ENCODE peak calls at places on chromosomes 2 and 18, in ten cellular contexts. One of them, this sample, is unnamed.

GRCh38 chr2:171482877-171483276 is 39.4 kb upstream of the CYBRD1 start:
- DNase-seq in endodermal cell: peak
- DNase-seq in fibroblast of mammary gland: no peak
- DNase-seq in mucosa of descending colon: no peak
- DNase-seq in psoas muscle: no peak
- DNase-seq in heart right ventricle: no peak
- DNase-seq in neural progenitor cell: peak
- DNase-seq in brain microvascular endothelial cell: peak
- DNase-seq in fibroblast of lung: no peak
- DNase-seq in AG09309: no peak
- DNase-seq in this sample: no peak

GRCh38 chr18:58870621-58871020 is 5.9 kb downstream of the ZNF532 start:
- DNase-seq in endodermal cell: no peak
- DNase-seq in fibroblast of mammary gland: no peak
- DNase-seq in mucosa of descending colon: no peak
- DNase-seq in psoas muscle: no peak
- DNase-seq in heart right ventricle: no peak
- DNase-seq in neural progenitor cell: no peak
- DNase-seq in brain microvascular endothelial cell: no peak
- DNase-seq in fibroblast of lung: no peak
- DNase-seq in AG09309: no peak
- DNase-seq in this sample: no peak

GRCh38 chr2:43169091-43169936 is 57.1 kb downstream of the ZFP36L2 start:
- DNase-seq in endodermal cell: peak
- DNase-seq in fibroblast of mammary gland: no peak
- DNase-seq in mucosa of descending colon: peak
- DNase-seq in psoas muscle: no peak
- DNase-seq in heart right ventricle: no peak
- DNase-seq in neural progenitor cell: no peak
- DNase-seq in brain microvascular endothelial cell: no peak
- DNase-seq in fibroblast of lung: no peak
- DNase-seq in AG09309: no peak
- DNase-seq in this sample: peak

GRCh38 chr2:37643102-37644078 is 28.1 kb downstream of the CDC42EP3 start:
- DNase-seq in endodermal cell: no peak
- DNase-seq in fibroblast of mammary gland: no peak
- DNase-seq in mucosa of descending colon: no peak
- DNase-seq in psoas muscle: no peak
- DNase-seq in heart right ventricle: no peak
- DNase-seq in neural progenitor cell: no peak
- DNase-seq in brain microvascular endothelial cell: no peak
- DNase-seq in fibroblast of lung: no peak
- DNase-seq in AG09309: no peak
- DNase-seq in this sample: no peak

GRCh38 chr2:236014408-236015131 is 153.6 kb downstream of the GBX2 start:
- DNase-seq in endodermal cell: peak
- DNase-seq in fibroblast of mammary gland: no peak
- DNase-seq in mucosa of descending colon: no peak
- DNase-seq in psoas muscle: no peak
- DNase-seq in heart right ventricle: no peak
- DNase-seq in neural progenitor cell: peak
- DNase-seq in brain microvascular endothelial cell: no peak
- DNase-seq in fibroblast of lung: no peak
- DNase-seq in AG09309: no peak
- DNase-seq in this sample: no peak

GRCh38 chr18:57806201-57806890 is 3.2 kb upstream of the ATP8B1 start:
- DNase-seq in endodermal cell: no peak
- DNase-seq in fibroblast of mammary gland: no peak
- DNase-seq in mucosa of descending colon: no peak
- DNase-seq in psoas muscle: no peak
- DNase-seq in heart right ventricle: no peak
- DNase-seq in neural progenitor cell: no peak
- DNase-seq in brain microvascular endothelial cell: no peak
- DNase-seq in fibroblast of lung: no peak
- DNase-seq in AG09309: no peak
- DNase-seq in this sample: no peak

GRCh38 chr2:133718688-133719201 is 150.5 kb upstream of the NCKAP5 start:
- DNase-seq in endodermal cell: no peak
- DNase-seq in fibroblast of mammary gland: peak
- DNase-seq in mucosa of descending colon: no peak
- DNase-seq in psoas muscle: no peak
- DNase-seq in heart right ventricle: peak
- DNase-seq in neural progenitor cell: no peak
- DNase-seq in brain microvascular endothelial cell: peak
- DNase-seq in fibroblast of lung: peak
- DNase-seq in AG09309: peak
- DNase-seq in this sample: no peak

GRCh38 chr2:207847807-207848544 is 78.3 kb upstream of the FZD5 start:
- DNase-seq in endodermal cell: peak
- DNase-seq in fibroblast of mammary gland: no peak
- DNase-seq in mucosa of descending colon: peak
- DNase-seq in psoas muscle: no peak
- DNase-seq in heart right ventricle: peak
- DNase-seq in neural progenitor cell: peak
- DNase-seq in brain microvascular endothelial cell: peak
- DNase-seq in fibroblast of lung: no peak
- DNase-seq in AG09309: no peak
- DNase-seq in this sample: no peak

GRCh38 chr2:143878131-143878530 is 641.8 kb downstream of the ZEB2 start:
- DNase-seq in endodermal cell: no peak
- DNase-seq in fibroblast of mammary gland: no peak
- DNase-seq in mucosa of descending colon: no peak
- DNase-seq in psoas muscle: no peak
- DNase-seq in heart right ventricle: no peak
- DNase-seq in neural progenitor cell: peak
- DNase-seq in brain microvascular endothelial cell: no peak
- DNase-seq in fibroblast of lung: no peak
- DNase-seq in AG09309: no peak
- DNase-seq in this sample: no peak

GRCh38 chr2:135528006-135528405 is 3.0 kb downstream of the ZRANB3 start:
- DNase-seq in endodermal cell: no peak
- DNase-seq in fibroblast of mammary gland: no peak
- DNase-seq in mucosa of descending colon: no peak
- DNase-seq in psoas muscle: no peak
- DNase-seq in heart right ventricle: no peak
- DNase-seq in neural progenitor cell: no peak
- DNase-seq in brain microvascular endothelial cell: no peak
- DNase-seq in fibroblast of lung: no peak
- DNase-seq in AG09309: no peak
- DNase-seq in this sample: no peak

GRCh38 chr18:25229080-25229479 is 122.9 kb downstream of the ZNF521 start:
- DNase-seq in endodermal cell: no peak
- DNase-seq in fibroblast of mammary gland: peak
- DNase-seq in mucosa of descending colon: no peak
- DNase-seq in psoas muscle: no peak
- DNase-seq in heart right ventricle: peak
- DNase-seq in neural progenitor cell: no peak
- DNase-seq in brain microvascular endothelial cell: peak
- DNase-seq in fibroblast of lung: peak
- DNase-seq in AG09309: peak
- DNase-seq in this sample: no peak

DNA sequence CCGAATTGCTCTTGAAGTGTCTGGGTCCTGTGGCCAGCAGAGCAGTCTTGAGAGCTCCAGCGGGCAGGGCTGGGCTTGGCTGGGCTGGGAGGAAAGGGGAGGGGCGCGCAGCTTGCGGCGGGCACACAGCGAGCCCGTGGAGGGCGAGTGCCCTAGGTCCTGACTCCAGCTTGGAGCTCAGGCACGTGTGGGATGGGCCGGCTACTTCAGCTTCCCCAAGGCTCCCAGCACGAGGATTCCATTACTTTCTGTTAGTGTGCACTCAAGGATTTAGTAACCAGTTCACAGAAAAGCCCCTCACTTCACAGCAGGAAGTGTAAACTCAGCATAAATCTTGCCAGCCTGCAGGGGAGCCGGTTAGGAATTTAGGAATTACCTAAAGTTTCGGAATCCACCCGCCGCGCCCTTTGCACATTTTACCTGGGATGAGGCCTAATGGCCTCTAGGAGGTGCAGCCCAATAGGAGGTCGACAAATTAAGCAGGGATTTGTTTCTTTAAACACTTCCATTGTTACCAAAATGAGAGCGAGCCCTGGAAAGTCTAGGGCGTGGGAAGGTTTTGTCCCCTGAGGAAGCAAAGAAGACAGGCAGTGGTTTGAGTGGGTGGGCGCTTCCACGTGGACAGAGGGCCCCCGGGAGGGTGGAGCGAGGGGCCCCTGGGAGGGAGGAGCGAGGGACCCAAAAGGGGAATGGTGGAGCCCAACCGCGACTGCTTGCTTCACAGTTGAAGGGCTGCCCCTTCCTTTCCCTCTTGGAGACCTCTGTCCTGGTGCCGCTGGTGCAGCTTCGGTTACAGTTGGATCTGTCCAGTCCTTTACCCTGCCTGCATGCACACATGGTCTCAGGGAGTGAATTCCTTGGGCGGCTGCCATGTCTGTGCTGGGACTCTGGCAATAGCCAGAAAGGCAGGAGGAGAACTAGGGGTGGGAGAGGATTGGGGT is 93.3 kb downstream of the CTAGE1 start:
- DNase-seq in endodermal cell: peak
- DNase-seq in fibroblast of mammary gland: peak
- DNase-seq in mucosa of descending colon: peak
- DNase-seq in psoas muscle: peak
- DNase-seq in heart right ventricle: peak
- DNase-seq in neural progenitor cell: peak
- DNase-seq in brain microvascular endothelial cell: no peak
- DNase-seq in fibroblast of lung: peak
- DNase-seq in AG09309: no peak
- DNase-seq in this sample: no peak
- TF ChIP-seq CTCF in endodermal cell: peak
- TF ChIP-seq CTCF in fibroblast of mammary gland: peak
- TF ChIP-seq CTCF in mucosa of descending colon: no peak
- TF ChIP-seq CTCF in psoas muscle: no peak
- TF ChIP-seq CTCF in heart right ventricle: peak
- TF ChIP-seq CTCF in neural progenitor cell: peak
- TF ChIP-seq CTCF in brain microvascular endothelial cell: peak
- TF ChIP-seq CTCF in fibroblast of lung: no peak
- TF ChIP-seq CTCF in AG09309: no peak
- TF ChIP-seq CTCF in this sample: no peak

DNA sequence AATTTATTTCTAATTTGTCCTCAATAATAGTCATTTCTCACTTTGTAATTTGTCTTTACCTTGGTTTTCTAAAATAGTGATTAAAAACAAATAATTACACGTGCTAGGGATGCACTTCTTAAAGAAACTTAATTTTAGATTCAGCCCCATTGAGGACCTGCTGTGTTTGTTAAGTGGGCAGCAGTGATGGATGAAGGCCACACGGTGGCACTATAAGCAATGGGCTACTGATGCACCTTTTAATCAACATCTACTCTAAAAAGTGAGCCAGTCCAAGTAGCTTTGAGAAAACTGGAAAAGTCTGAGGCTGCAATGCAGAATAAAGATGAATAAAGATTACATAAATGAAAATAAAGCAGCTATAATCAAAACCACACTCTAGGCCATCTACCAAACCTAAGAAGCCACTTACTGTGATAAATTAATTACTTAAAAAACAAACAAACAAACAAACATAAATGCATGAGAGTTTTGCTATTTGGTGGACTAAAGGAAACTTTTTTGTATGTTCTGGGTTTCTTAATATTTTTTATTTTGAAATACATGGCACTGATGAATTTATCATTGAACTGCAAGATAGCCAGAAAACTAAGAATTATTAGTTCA is 89.3 kb downstream of the PDE11A start:
- DNase-seq in endodermal cell: peak
- DNase-seq in fibroblast of mammary gland: peak
- DNase-seq in mucosa of descending colon: peak
- DNase-seq in psoas muscle: no peak
- DNase-seq in heart right ventricle: no peak
- DNase-seq in neural progenitor cell: peak
- DNase-seq in brain microvascular endothelial cell: peak
- DNase-seq in fibroblast of lung: peak
- DNase-seq in AG09309: no peak
- DNase-seq in this sample: peak
- TF ChIP-seq CTCF in endodermal cell: peak
- TF ChIP-seq CTCF in fibroblast of mammary gland: peak
- TF ChIP-seq CTCF in mucosa of descending colon: peak
- TF ChIP-seq CTCF in psoas muscle: peak
- TF ChIP-seq CTCF in heart right ventricle: peak
- TF ChIP-seq CTCF in neural progenitor cell: peak
- TF ChIP-seq CTCF in brain microvascular endothelial cell: peak
- TF ChIP-seq CTCF in fibroblast of lung: peak
- TF ChIP-seq CTCF in AG09309: peak
- TF ChIP-seq CTCF in this sample: peak

GRCh38 chr2:20179179-20179754 is 45.7 kb downstream of the SDC1 start:
- DNase-seq in endodermal cell: no peak
- DNase-seq in fibroblast of mammary gland: no peak
- DNase-seq in mucosa of descending colon: peak
- DNase-seq in psoas muscle: no peak
- DNase-seq in heart right ventricle: no peak
- DNase-seq in neural progenitor cell: no peak
- DNase-seq in brain microvascular endothelial cell: no peak
- DNase-seq in fibroblast of lung: no peak
- DNase-seq in AG09309: no peak
- DNase-seq in this sample: no peak

GRCh38 chr2:20179755-20180594 is 45.0 kb downstream of the SDC1 start:
- DNase-seq in endodermal cell: peak
- DNase-seq in fibroblast of mammary gland: no peak
- DNase-seq in mucosa of descending colon: peak
- DNase-seq in psoas muscle: no peak
- DNase-seq in heart right ventricle: no peak
- DNase-seq in neural progenitor cell: peak
- DNase-seq in brain microvascular endothelial cell: no peak
- DNase-seq in fibroblast of lung: no peak
- DNase-seq in AG09309: no peak
- DNase-seq in this sample: no peak

GRCh38 chr2:20176760-20177159 is 48.2 kb downstream of the SDC1 start:
- DNase-seq in endodermal cell: peak
- DNase-seq in fibroblast of mammary gland: no peak
- DNase-seq in mucosa of descending colon: no peak
- DNase-seq in psoas muscle: no peak
- DNase-seq in heart right ventricle: no peak
- DNase-seq in neural progenitor cell: no peak
- DNase-seq in brain microvascular endothelial cell: no peak
- DNase-seq in fibroblast of lung: no peak
- DNase-seq in AG09309: no peak
- DNase-seq in this sample: no peak

GRCh38 chr2:20178404-20179178 is 46.3 kb downstream of the SDC1 start:
- DNase-seq in endodermal cell: no peak
- DNase-seq in fibroblast of mammary gland: no peak
- DNase-seq in mucosa of descending colon: peak
- DNase-seq in psoas muscle: no peak
- DNase-seq in heart right ventricle: no peak
- DNase-seq in neural progenitor cell: no peak
- DNase-seq in brain microvascular endothelial cell: no peak
- DNase-seq in fibroblast of lung: no peak
- DNase-seq in AG09309: no peak
- DNase-seq in this sample: no peak

GRCh38 chr2:20177556-20178403 is 47.1 kb downstream of the SDC1 start:
- DNase-seq in endodermal cell: peak
- DNase-seq in fibroblast of mammary gland: no peak
- DNase-seq in mucosa of descending colon: peak
- DNase-seq in psoas muscle: no peak
- DNase-seq in heart right ventricle: no peak
- DNase-seq in neural progenitor cell: no peak
- DNase-seq in brain microvascular endothelial cell: no peak
- DNase-seq in fibroblast of lung: no peak
- DNase-seq in AG09309: no peak
- DNase-seq in this sample: no peak
- TF ChIP-seq CTCF in endodermal cell: peak
- TF ChIP-seq CTCF in fibroblast of mammary gland: no peak
- TF ChIP-seq CTCF in mucosa of descending colon: no peak
- TF ChIP-seq CTCF in psoas muscle: no peak
- TF ChIP-seq CTCF in heart right ventricle: no peak
- TF ChIP-seq CTCF in neural progenitor cell: no peak
- TF ChIP-seq CTCF in brain microvascular endothelial cell: peak
- TF ChIP-seq CTCF in fibroblast of lung: no peak
- TF ChIP-seq CTCF in AG09309: no peak
- TF ChIP-seq CTCF in this sample: no peak

GRCh38 chr2:16635796-16636699 is 29.6 kb downstream of the CYRIA start:
- DNase-seq in endodermal cell: no peak
- DNase-seq in fibroblast of mammary gland: peak
- DNase-seq in mucosa of descending colon: no peak
- DNase-seq in psoas muscle: no peak
- DNase-seq in heart right ventricle: no peak
- DNase-seq in neural progenitor cell: no peak
- DNase-seq in brain microvascular endothelial cell: peak
- DNase-seq in fibroblast of lung: no peak
- DNase-seq in AG09309: no peak
- DNase-seq in this sample: peak
- TF ChIP-seq CTCF in endodermal cell: peak
- TF ChIP-seq CTCF in fibroblast of mammary gland: no peak
- TF ChIP-seq CTCF in mucosa of descending colon: no peak
- TF ChIP-seq CTCF in psoas muscle: peak
- TF ChIP-seq CTCF in heart right ventricle: no peak
- TF ChIP-seq CTCF in neural progenitor cell: peak
- TF ChIP-seq CTCF in brain microvascular endothelial cell: peak
- TF ChIP-seq CTCF in fibroblast of lung: no peak
- TF ChIP-seq CTCF in AG09309: peak
- TF ChIP-seq CTCF in this sample: no peak